ENCODE peak calls at places on chromosomes 16 and 17, in four cellular contexts. U, B, W and P are unnamed samples.

GRCh38 chr16:11700264-11701029 is 32.2 kb downstream of the SNN start:
- DNase-seq in W (no peak), B (peak; percentile 35), U (no peak), P (no peak)

GRCh38 chr17:82740906-82741759 is 5.7 kb downstream of the FN3K start:
- DNase-seq in B (no peak), W (no peak), U (no peak), P (peak; percentile 59)

GRCh38 chr17:48100591-48101011 is 677 bp downstream of the CBX1 start:
- DNase-seq in W (no peak), U (no peak), B (peak; percentile 40), P (peak; percentile 69)

GRCh38 chr16:78742501-78743283 is 643.2 kb downstream of the WWOX start:
- DNase-seq in U (no peak), B (no peak), W (peak; percentile 83), P (no peak)

GRCh38 chr16:15993946-15994665 is 44.7 kb downstream of the ABCC1 start:
- DNase-seq in U (no peak), W (no peak), B (no peak), P (no peak)

GRCh38 chr17:63476857-63477470 is at the start of gene ACE:
- DNase-seq in U (peak; percentile 70), W (no peak), B (no peak), P (peak; percentile 82)

GRCh38 chr16:82657239-82657638 is 30.5 kb downstream of the CDH13 start:
- DNase-seq in U (no peak), B (no peak), W (no peak), P (no peak)

GRCh38 chr17:65022751-65023421 is 33.7 kb downstream of the GNA13 start:
- DNase-seq in B (no peak), W (peak; percentile 96), U (peak; percentile 41), P (no peak)

GRCh38 chr17:7263801-7264078 is 1.5 kb upstream of the CLDN7 start:
- DNase-seq in U (no peak), W (no peak), B (no peak), P (no peak)

GRCh38 chr17:41775394-41776226 is 10.9 kb downstream of the JUP start:
- DNase-seq in B (no peak), W (no peak), U (no peak), P (peak; percentile 16)

GRCh38 chr16:50011707-50012106 is 13.3 kb upstream of the CNEP1R1 start:
- DNase-seq in U (no peak), B (peak; percentile 50), W (no peak), P (no peak)

GRCh38 chr17:14594690-14595089 is 293.8 kb downstream of the HS3ST3B1 start:
- DNase-seq in U (no peak), W (no peak), B (no peak), P (no peak)

GRCh38 chr16:54418903-54419302 is 132.3 kb upstream of the IRX3 start:
- DNase-seq in U (no peak), B (no peak), W (no peak), P (no peak)

GRCh38 chr17:57970706-57971105 is 15.5 kb upstream of the CUEDC1 start:
- DNase-seq in U (no peak), B (no peak), W (no peak), P (no peak)

GRCh38 chr17:44360826-44361225 is 2.8 kb downstream of the FAM171A2 start:
- DNase-seq in W (no peak), B (no peak), U (no peak), P (peak; percentile 58)

GRCh38 chr17:75843577-75844529 is at the start of gene UNC13D:
- DNase-seq in B (peak; percentile 84), U (peak; percentile 81), W (no peak), P (peak; percentile 84)

GRCh38 chr17:39861235-39861634 is 2.9 kb downstream of the IKZF3 start:
- DNase-seq in U (no peak), W (no peak), B (no peak), P (no peak)

GRCh38 chr17:5705081-5705875 is 121.0 kb upstream of the NLRP1 start:
- DNase-seq in U (no peak), W (no peak), B (no peak), P (peak; percentile 31)

GRCh38 chr16:84724619-84725307 is 25.0 kb downstream of the USP10 start:
- DNase-seq in W (no peak), B (no peak), U (no peak), P (no peak)

GRCh38 chr17:45987706-45988105 is 11.3 kb upstream of the STH start:
- DNase-seq in W (no peak), U (no peak), B (no peak), P (no peak)

GRCh38 chr17:67148352-67148751 is 96.6 kb downstream of the HELZ start:
- DNase-seq in B (no peak), U (no peak), W (no peak), P (no peak)

GRCh38 chr17:58323420-58324408 is 4.9 kb downstream of the TSPOAP1 start:
- DNase-seq in W (no peak), B (no peak), U (no peak), P (no peak)

GRCh38 chr17:57987582-57988300 is at the start of gene VEZF1:
- DNase-seq in B (no peak), W (no peak), U (peak; percentile 73), P (peak; percentile 95)

GRCh38 chr17:42670199-42670924 is 6.4 kb downstream of the PLEKHH3 start:
- DNase-seq in U (peak; percentile 78), B (no peak), W (no peak), P (no peak)

GRCh38 chr16:9739301-9739700 is 442.9 kb downstream of the GRIN2A start:
- DNase-seq in W (no peak), U (no peak), B (no peak), P (no peak)

GRCh38 chr16:52548261-52549010 is 1.5 kb upstream of the TOX3 start:
- DNase-seq in W (no peak), U (no peak), B (no peak), P (no peak)

GRCh38 chr17:31416503-31416923 is 25.0 kb downstream of the RAB11FIP4 start:
- DNase-seq in W (no peak), B (no peak), U (no peak), P (no peak)

GRCh38 chr17:43543771-43544575 is 2.2 kb downstream of the ETV4 start:
- DNase-seq in W (no peak), U (no peak), B (peak; percentile 17), P (peak; percentile 41)

GRCh38 chr16:66603537-66604375 is 748 bp upstream of the CMTM3 start:
- DNase-seq in B (peak; percentile 95), U (peak; percentile 47), W (no peak), P (peak; percentile 74)

GRCh38 chr16:28936784-28937155 is 5.0 kb downstream of the CD19 start:
- DNase-seq in B (no peak), U (no peak), W (no peak), P (no peak)

GRCh38 chr17:63647065-63647725 is 25.0 kb downstream of the MAP3K3 start:
- DNase-seq in U (no peak), W (no peak), B (no peak), P (no peak)

GRCh38 chr16:31460582-31461002 is 1.3 kb downstream of the ARMC5 start:
- DNase-seq in B (peak; percentile 40), U (no peak), W (no peak), P (peak; percentile 9)

GRCh38 chr16:85528528-85529387 is 84.4 kb upstream of the GSE1 start:
- DNase-seq in W (no peak), U (no peak), B (no peak), P (peak; percentile 86)

GRCh38 chr16:4900036-4900435 is 36.9 kb downstream of the PPL start:
- DNase-seq in B (no peak), W (no peak), U (no peak), P (no peak)

GRCh38 chr17:81295678-81296381 is 723 bp upstream of the SLC38A10 start:
- DNase-seq in B (no peak), U (no peak), W (no peak), P (peak; percentile 43)

GRCh38 chr17:81295031-81295677 is at the start of gene SLC38A10:
- DNase-seq in U (peak; percentile 99), B (peak; percentile 93), W (peak; percentile 41), P (peak; percentile 98)

GRCh38 chr17:81292450-81292849 is 2.7 kb downstream of the SLC38A10 start:
- DNase-seq in U (no peak), W (no peak), B (no peak), P (no peak)

GRCh38 chr17:81291662-81292061 is 3.4 kb downstream of the SLC38A10 start:
- DNase-seq in U (peak; percentile 86), B (no peak), W (no peak), P (peak; percentile 81)

GRCh38 chr17:81294512-81295030 is 536 bp downstream of the SLC38A10 start:
- DNase-seq in B (no peak), W (no peak), U (no peak), P (peak; percentile 78)
- TF ChIP-seq SPI1 in B (no peak), W (no peak), U (no peak), P (no peak)

GRCh38 chr17:259341-259976 is 78.0 kb upstream of the DOC2B start:
- DNase-seq in B (no peak), W (no peak), U (no peak), P (no peak)
- TF ChIP-seq SPI1 in B (no peak), W (no peak), U (no peak), P (no peak)

DNA sequence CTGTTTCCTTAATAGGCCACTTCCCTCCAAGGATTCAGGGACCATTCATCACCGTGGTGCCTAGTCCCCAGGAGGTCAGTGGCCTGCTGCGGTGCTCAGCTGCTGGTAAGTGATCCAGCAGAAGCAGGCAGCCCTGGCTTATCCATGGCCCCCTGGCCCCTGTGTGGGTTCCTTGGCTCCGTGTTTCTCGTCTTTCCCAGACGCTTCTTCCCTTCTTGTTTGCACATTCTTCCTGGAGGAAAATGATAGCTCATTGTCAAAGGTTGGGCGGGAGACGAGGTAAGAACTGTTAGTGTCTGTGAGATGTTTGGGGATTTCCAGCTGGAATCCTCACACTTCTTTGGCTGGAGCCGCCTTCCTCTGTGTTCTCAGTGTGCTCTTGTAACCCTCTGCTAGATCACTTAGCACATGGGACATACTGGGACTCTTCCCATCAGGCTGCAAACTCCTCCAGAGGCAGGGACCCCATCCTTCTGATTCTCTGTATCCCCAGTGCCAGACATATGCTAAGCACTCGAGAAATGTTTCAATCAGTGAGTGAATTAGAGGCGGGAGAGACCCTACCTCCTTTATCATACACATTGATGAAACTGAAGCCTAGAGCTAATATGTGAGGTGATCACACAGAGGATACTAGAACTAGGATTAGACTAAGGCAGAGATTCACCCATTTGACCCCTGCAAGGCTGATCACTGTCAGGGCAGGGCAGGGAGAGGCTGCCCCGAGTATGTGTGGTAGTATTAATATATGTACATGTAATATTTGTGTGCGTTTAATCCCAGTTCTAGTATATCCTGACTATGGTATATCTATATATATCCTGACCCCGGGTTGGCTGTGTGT is 75.7 kb upstream of the TBX2 start:
- DNase-seq in W (no peak), B (no peak), U (no peak), P (no peak)
- TF ChIP-seq SPI1 in W (no peak), B (no peak), U (no peak), P (no peak)

DNA sequence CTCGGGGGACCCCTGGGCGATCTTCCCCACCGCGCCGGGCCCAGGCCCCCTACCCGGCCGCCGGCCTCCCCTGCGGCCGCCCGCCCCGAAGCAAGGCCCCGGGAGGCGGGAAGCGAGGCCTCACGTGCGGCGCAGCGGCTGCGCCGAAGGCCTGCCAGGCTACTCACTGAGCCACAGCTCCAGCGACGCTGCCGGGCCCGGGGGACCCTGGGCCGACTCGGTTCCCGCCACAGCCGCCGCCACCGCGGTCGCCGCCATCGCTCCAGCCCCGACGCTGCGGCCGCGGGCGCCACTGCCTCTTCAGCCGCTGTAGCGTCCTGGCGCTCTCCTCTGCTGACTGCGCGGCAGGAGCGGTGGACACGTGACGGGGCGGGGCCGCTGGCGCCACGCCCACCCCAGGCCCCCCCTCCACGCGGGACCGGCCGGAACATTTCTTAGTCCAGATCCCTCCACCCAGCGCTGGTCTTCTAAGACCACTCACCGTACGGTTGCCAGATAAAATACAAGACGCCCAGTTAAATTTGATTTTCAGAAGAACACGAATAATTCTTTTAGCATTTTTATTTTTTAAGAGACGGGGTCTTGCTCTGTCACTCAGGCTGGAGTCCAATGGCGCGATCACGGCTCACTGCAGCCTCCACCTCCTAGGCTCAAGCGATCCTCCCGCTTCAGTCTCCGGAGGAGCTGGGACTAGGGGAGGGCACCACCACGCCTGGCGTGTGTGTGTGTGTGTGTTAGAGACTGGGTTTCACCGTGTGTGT is at the start of gene GGA2:
- DNase-seq in U (peak; percentile 66), W (no peak), B (peak; percentile 67), P (peak; percentile 91)
- TF ChIP-seq SPI1 in U (no peak), W (no peak), B (no peak), P (no peak)